ENCODE peak calls at places on chromosome 3, in four cellular contexts. B is WERI-Rb-1, D is PC-9, X is heart right ventricle. R is an unnamed sample.

GRCh38 chr3:46987485-46988401 is 8.3 kb downstream of the NBEAL2 start:
- DNase-seq in B (peak; percentile 83), D (peak; percentile 82), X (peak; percentile 71), R (no peak)

GRCh38 chr3:72245183-72245811 is 460.3 kb upstream of the PROK2 start:
- DNase-seq in B (no peak), D (peak; percentile 1), X (peak; percentile 77), R (no peak)

GRCh38 chr3:175187586-175187985 is 328.5 kb downstream of the NAALADL2 start:
- DNase-seq in B (no peak), D (no peak), X (no peak), R (no peak)

GRCh38 chr3:107206141-107206540 is 171.1 kb upstream of the CCDC54 start:
- DNase-seq in B (peak; percentile 29), D (peak; percentile 26), X (peak; percentile 40), R (peak; percentile 90)

GRCh38 chr3:16300282-16300681 is 35.3 kb downstream of the OXNAD1 start:
- DNase-seq in B (no peak), D (no peak), X (no peak), R (no peak)

GRCh38 chr3:35744419-35744818 is 105.1 kb downstream of the ARPP21 start:
- DNase-seq in B (no peak), D (no peak), X (no peak), R (peak; percentile 12)

GRCh38 chr3:109927161-109927560 is 589.8 kb upstream of the DPPA4 start:
- DNase-seq in B (no peak), D (peak; percentile 71), X (no peak), R (peak; percentile 97)

GRCh38 chr3:99808163-99808794 is 9.4 kb upstream of the CMSS1 start:
- DNase-seq in B (peak; percentile 70), D (peak; percentile 60), X (peak; percentile 39), R (peak; percentile 93)

GRCh38 chr3:94862703-94863102 is 799.8 kb downstream of the NSUN3 start:
- DNase-seq in B (peak; percentile 21), D (no peak), X (no peak), R (peak; percentile 42)

GRCh38 chr3:15899438-15899837 is 101.7 kb upstream of the ANKRD28 start:
- DNase-seq in B (no peak), D (no peak), X (no peak), R (peak; percentile 70)

GRCh38 chr3:160401301-160402095 is 2.0 kb downstream of the SMC4 start:
- DNase-seq in B (no peak), D (peak; percentile 26), X (peak; percentile 17), R (peak; percentile 88)

GRCh38 chr3:33440578-33441321 is 545 bp upstream of the UBP1 start:
- DNase-seq in B (peak; percentile 99), D (no peak), X (peak; percentile 99), R (peak; percentile 100)
- TF ChIP-seq CTCF in B (no peak), D (no peak), X (no peak), R (no peak)

DNA sequence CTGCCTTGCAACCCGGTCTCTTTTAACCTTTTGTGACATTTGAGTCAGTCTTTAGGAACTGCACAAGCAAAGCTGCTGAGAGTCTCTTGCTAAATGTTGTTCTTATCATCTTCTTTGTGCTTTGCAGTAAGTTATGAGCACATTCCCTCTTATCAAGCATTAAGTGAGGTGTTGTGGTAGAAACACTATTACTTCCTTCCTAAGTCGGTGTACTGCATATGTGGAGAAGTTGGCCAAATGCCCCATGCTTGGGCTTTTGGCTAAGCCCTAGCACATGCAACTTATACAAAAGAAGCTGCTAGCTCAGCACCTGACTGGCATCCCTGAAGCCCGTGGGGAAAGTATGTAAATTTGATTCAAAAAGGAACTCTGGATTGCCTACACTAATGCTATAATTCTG is 136.5 kb upstream of the RBMS3 start:
- DNase-seq in B (no peak), D (no peak), X (no peak), R (no peak)
- H3K4me3 ChIP-seq in B (no peak overlapping the region), D (no peak overlapping the region), X (no peak overlapping the region), R (no peak overlapping the region)

GRCh38 chr3:3628676-3629328 is 170.4 kb upstream of the LRRN1 start:
- DNase-seq in B (no peak), D (no peak), X (no peak), R (no peak)

GRCh38 chr3:3631114-3631513 is 168.1 kb upstream of the LRRN1 start:
- DNase-seq in B (no peak), D (no peak), X (no peak), R (no peak)

GRCh38 chr3:3629911-3630310 is 169.3 kb upstream of the LRRN1 start:
- DNase-seq in B (no peak), D (no peak), X (no peak), R (no peak)

GRCh38 chr3:3625461-3626271 is 173.6 kb upstream of the LRRN1 start:
- DNase-seq in B (no peak), D (no peak), X (no peak), R (no peak)

GRCh38 chr3:3627104-3627503 is 172.1 kb upstream of the LRRN1 start:
- DNase-seq in B (no peak), D (no peak), X (no peak), R (no peak)
- TF ChIP-seq CTCF in B (no peak), D (no peak), X (no peak), R (no peak)

GRCh38 chr3:170003881-170004356 is 33.9 kb upstream of the GPR160 start:
- DNase-seq in B (no peak), D (no peak), X (no peak), R (no peak)
- H3K4me3 ChIP-seq in B (no peak overlapping the region), D (no peak overlapping the region), X (no peak overlapping the region), R (no peak overlapping the region)

GRCh38 chr3:13161021-13161759 is 88.0 kb upstream of the IQSEC1 start:
- DNase-seq in B (peak; percentile 40), D (peak; percentile 16), X (no peak), R (peak; percentile 13)
- TF ChIP-seq CTCF in B (peak; percentile 45), D (no peak), X (no peak), R (peak; percentile 26)

DNA sequence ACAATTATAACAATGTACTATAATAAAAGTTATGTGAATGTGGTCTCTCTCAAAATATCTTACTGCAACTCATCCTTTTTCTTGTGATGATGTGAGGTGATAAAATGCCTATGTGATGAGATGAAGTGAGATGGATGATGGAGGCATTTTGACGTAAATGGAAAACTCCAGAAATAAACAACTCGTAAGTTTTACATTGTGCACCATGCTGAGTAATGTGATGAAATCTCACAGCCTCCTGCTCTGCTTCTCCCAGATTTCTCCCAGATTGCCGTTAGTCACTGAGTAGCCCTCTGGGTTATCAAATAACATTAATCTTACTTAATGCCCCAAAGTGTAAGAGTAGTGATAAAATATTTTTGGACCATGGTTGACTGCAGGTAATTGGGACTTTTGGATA is 64.8 kb upstream of the SLCO2A1 start:
- DNase-seq in B (no peak), D (no peak), X (no peak), R (peak; percentile 83)
- H3K4me3 ChIP-seq in B (no peak overlapping the region), D (no peak overlapping the region), X (no peak overlapping the region), R (no peak overlapping the region)